ENCODE peak calls at places on chromosomes 5 and 9, in seven cellular contexts. One of them, this sample, is unnamed.

GRCh38 chr5:98769006-98769255 is 4.5 kb upstream of the RGMB start:
- DNase-seq in CD8-positive, alpha-beta memory T cell: peak; percentile 21
- DNase-seq in adrenal gland: no peak
- DNase-seq in lower lobe of right lung: peak; percentile 56
- DNase-seq in heart left ventricle: no peak
- DNase-seq in effector memory CD4-positive, alpha-beta T cell: no peak
- DNase-seq in esophagus squamous epithelium: no peak
- DNase-seq in this sample: peak; percentile 63

GRCh38 chr5:132445640-132445923 is 45.0 kb downstream of the IRF1 start:
- DNase-seq in CD8-positive, alpha-beta memory T cell: no peak
- DNase-seq in adrenal gland: no peak
- DNase-seq in lower lobe of right lung: no peak
- DNase-seq in heart left ventricle: no peak
- DNase-seq in effector memory CD4-positive, alpha-beta T cell: no peak
- DNase-seq in esophagus squamous epithelium: no peak
- DNase-seq in this sample: no peak

GRCh38 chr5:116848974-116849586 is 274.5 kb upstream of the SEMA6A start:
- DNase-seq in CD8-positive, alpha-beta memory T cell: no peak
- DNase-seq in adrenal gland: no peak
- DNase-seq in lower lobe of right lung: no peak
- DNase-seq in heart left ventricle: no peak
- DNase-seq in effector memory CD4-positive, alpha-beta T cell: no peak
- DNase-seq in esophagus squamous epithelium: no peak
- DNase-seq in this sample: peak; percentile 32

GRCh38 chr9:130872058-130872453 is 24.6 kb downstream of the QRFP start:
- DNase-seq in CD8-positive, alpha-beta memory T cell: no peak
- DNase-seq in adrenal gland: no peak
- DNase-seq in lower lobe of right lung: no peak
- DNase-seq in heart left ventricle: no peak
- DNase-seq in effector memory CD4-positive, alpha-beta T cell: no peak
- DNase-seq in esophagus squamous epithelium: no peak
- DNase-seq in this sample: no peak

GRCh38 chr5:1658665-1659064 is 134.9 kb upstream of the LPCAT1 start:
- DNase-seq in CD8-positive, alpha-beta memory T cell: no peak
- DNase-seq in adrenal gland: no peak
- DNase-seq in lower lobe of right lung: no peak
- DNase-seq in heart left ventricle: no peak
- DNase-seq in effector memory CD4-positive, alpha-beta T cell: no peak
- DNase-seq in esophagus squamous epithelium: no peak
- DNase-seq in this sample: no peak

GRCh38 chr5:163460562-163461176 is at the start of gene HMMR:
- DNase-seq in CD8-positive, alpha-beta memory T cell: no peak
- DNase-seq in adrenal gland: no peak
- DNase-seq in lower lobe of right lung: no peak
- DNase-seq in heart left ventricle: no peak
- DNase-seq in effector memory CD4-positive, alpha-beta T cell: no peak
- DNase-seq in esophagus squamous epithelium: no peak
- DNase-seq in this sample: peak; percentile 60

GRCh38 chr5:58259685-58260152 is 200.2 kb downstream of the PLK2 start:
- DNase-seq in CD8-positive, alpha-beta memory T cell: no peak
- DNase-seq in adrenal gland: no peak
- DNase-seq in lower lobe of right lung: no peak
- DNase-seq in heart left ventricle: no peak
- DNase-seq in effector memory CD4-positive, alpha-beta T cell: no peak
- DNase-seq in esophagus squamous epithelium: no peak
- DNase-seq in this sample: peak; percentile 64

GRCh38 chr5:40879163-40879942 is 29.9 kb upstream of the C7 start:
- DNase-seq in CD8-positive, alpha-beta memory T cell: no peak
- DNase-seq in adrenal gland: no peak
- DNase-seq in lower lobe of right lung: no peak
- DNase-seq in heart left ventricle: no peak
- DNase-seq in effector memory CD4-positive, alpha-beta T cell: no peak
- DNase-seq in esophagus squamous epithelium: no peak
- DNase-seq in this sample: peak; percentile 48

GRCh38 chr5:174145821-174146220 is 100.3 kb downstream of the NSG2 start:
- DNase-seq in CD8-positive, alpha-beta memory T cell: no peak
- DNase-seq in adrenal gland: peak; percentile 68
- DNase-seq in lower lobe of right lung: no peak
- DNase-seq in heart left ventricle: no peak
- DNase-seq in effector memory CD4-positive, alpha-beta T cell: no peak
- DNase-seq in esophagus squamous epithelium: no peak
- DNase-seq in this sample: peak; percentile 8

GRCh38 chr5:37811866-37812265 is 28.0 kb downstream of the GDNF start:
- DNase-seq in CD8-positive, alpha-beta memory T cell: no peak
- DNase-seq in adrenal gland: no peak
- DNase-seq in lower lobe of right lung: no peak
- DNase-seq in heart left ventricle: no peak
- DNase-seq in effector memory CD4-positive, alpha-beta T cell: no peak
- DNase-seq in esophagus squamous epithelium: no peak
- DNase-seq in this sample: no peak

GRCh38 chr9:89149726-89150125 is 28.9 kb downstream of the SHC3 start:
- DNase-seq in CD8-positive, alpha-beta memory T cell: no peak
- DNase-seq in adrenal gland: no peak
- DNase-seq in lower lobe of right lung: no peak
- DNase-seq in heart left ventricle: no peak
- DNase-seq in effector memory CD4-positive, alpha-beta T cell: no peak
- DNase-seq in esophagus squamous epithelium: no peak
- DNase-seq in this sample: no peak

GRCh38 chr9:89154651-89155336 is 23.8 kb downstream of the SHC3 start:
- DNase-seq in CD8-positive, alpha-beta memory T cell: no peak
- DNase-seq in adrenal gland: no peak
- DNase-seq in lower lobe of right lung: no peak
- DNase-seq in heart left ventricle: no peak
- DNase-seq in effector memory CD4-positive, alpha-beta T cell: no peak
- DNase-seq in esophagus squamous epithelium: no peak
- DNase-seq in this sample: peak; percentile 83

GRCh38 chr9:89154218-89154617 is 24.4 kb downstream of the SHC3 start:
- DNase-seq in CD8-positive, alpha-beta memory T cell: no peak
- DNase-seq in adrenal gland: no peak
- DNase-seq in lower lobe of right lung: no peak
- DNase-seq in heart left ventricle: no peak
- DNase-seq in effector memory CD4-positive, alpha-beta T cell: no peak
- DNase-seq in esophagus squamous epithelium: no peak
- DNase-seq in this sample: no peak

GRCh38 chr9:89153618-89154017 is 25.0 kb downstream of the SHC3 start:
- DNase-seq in CD8-positive, alpha-beta memory T cell: no peak
- DNase-seq in adrenal gland: peak; percentile 83
- DNase-seq in lower lobe of right lung: no peak
- DNase-seq in heart left ventricle: no peak
- DNase-seq in effector memory CD4-positive, alpha-beta T cell: no peak
- DNase-seq in esophagus squamous epithelium: no peak
- DNase-seq in this sample: no peak

DNA sequence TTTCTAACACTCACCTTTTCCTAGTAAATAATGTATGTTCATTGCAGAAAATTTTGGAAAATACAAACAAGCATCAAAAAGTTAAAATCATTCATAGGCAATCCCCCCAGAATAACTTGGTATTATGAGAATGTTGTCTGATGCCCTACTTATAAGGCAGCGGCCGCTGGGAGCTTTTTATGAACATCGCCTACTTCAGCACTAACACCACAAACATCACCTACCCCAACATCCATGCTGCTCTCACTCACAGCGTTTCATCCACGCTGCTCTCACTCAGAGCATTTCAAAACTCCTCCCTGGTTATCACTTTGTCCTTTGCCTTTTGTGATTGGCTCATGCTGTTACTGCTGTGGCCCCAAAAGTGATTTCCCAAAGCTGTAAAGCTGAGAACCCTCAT is 25.4 kb downstream of the SHC3 start:
- DNase-seq in CD8-positive, alpha-beta memory T cell: no peak
- DNase-seq in adrenal gland: no peak
- DNase-seq in lower lobe of right lung: no peak
- DNase-seq in heart left ventricle: no peak
- DNase-seq in effector memory CD4-positive, alpha-beta T cell: no peak
- DNase-seq in esophagus squamous epithelium: no peak
- DNase-seq in this sample: no peak
- H3K4me3 ChIP-seq in CD8-positive, alpha-beta memory T cell: no peak overlapping the region
- H3K4me3 ChIP-seq in adrenal gland: no peak overlapping the region
- H3K4me3 ChIP-seq in lower lobe of right lung: no peak overlapping the region
- H3K4me3 ChIP-seq in heart left ventricle: no peak overlapping the region
- H3K4me3 ChIP-seq in effector memory CD4-positive, alpha-beta T cell: no peak overlapping the region
- H3K4me3 ChIP-seq in esophagus squamous epithelium: no peak overlapping the region
- H3K4me3 ChIP-seq in this sample: no peak overlapping the region

GRCh38 chr5:36153727-36154126 is 1.8 kb downstream of the SKP2 start:
- DNase-seq in CD8-positive, alpha-beta memory T cell: no peak
- DNase-seq in adrenal gland: no peak
- DNase-seq in lower lobe of right lung: no peak
- DNase-seq in heart left ventricle: no peak
- DNase-seq in effector memory CD4-positive, alpha-beta T cell: no peak
- DNase-seq in esophagus squamous epithelium: no peak
- DNase-seq in this sample: no peak

GRCh38 chr5:36151434-36152323 is at the start of the genes LMBRD2 and SKP2:
- DNase-seq in CD8-positive, alpha-beta memory T cell: peak; percentile 96
- DNase-seq in adrenal gland: peak; percentile 99
- DNase-seq in lower lobe of right lung: peak; percentile 99
- DNase-seq in heart left ventricle: peak; percentile 98
- DNase-seq in effector memory CD4-positive, alpha-beta T cell: peak; percentile 96
- DNase-seq in esophagus squamous epithelium: peak; percentile 92
- DNase-seq in this sample: peak; percentile 99

GRCh38 chr5:36153299-36153677 is 1.4 kb downstream of the SKP2 start:
- DNase-seq in CD8-positive, alpha-beta memory T cell: no peak
- DNase-seq in adrenal gland: no peak
- DNase-seq in lower lobe of right lung: no peak
- DNase-seq in heart left ventricle: no peak
- DNase-seq in effector memory CD4-positive, alpha-beta T cell: no peak
- DNase-seq in esophagus squamous epithelium: no peak
- DNase-seq in this sample: no peak

GRCh38 chr5:36150676-36151433 is 832 bp downstream of the LMBRD2 start:
- DNase-seq in CD8-positive, alpha-beta memory T cell: peak; percentile 19
- DNase-seq in adrenal gland: peak; percentile 78
- DNase-seq in lower lobe of right lung: peak; percentile 59
- DNase-seq in heart left ventricle: peak; percentile 26
- DNase-seq in effector memory CD4-positive, alpha-beta T cell: peak; percentile 10
- DNase-seq in esophagus squamous epithelium: no peak
- DNase-seq in this sample: peak; percentile 47

DNA sequence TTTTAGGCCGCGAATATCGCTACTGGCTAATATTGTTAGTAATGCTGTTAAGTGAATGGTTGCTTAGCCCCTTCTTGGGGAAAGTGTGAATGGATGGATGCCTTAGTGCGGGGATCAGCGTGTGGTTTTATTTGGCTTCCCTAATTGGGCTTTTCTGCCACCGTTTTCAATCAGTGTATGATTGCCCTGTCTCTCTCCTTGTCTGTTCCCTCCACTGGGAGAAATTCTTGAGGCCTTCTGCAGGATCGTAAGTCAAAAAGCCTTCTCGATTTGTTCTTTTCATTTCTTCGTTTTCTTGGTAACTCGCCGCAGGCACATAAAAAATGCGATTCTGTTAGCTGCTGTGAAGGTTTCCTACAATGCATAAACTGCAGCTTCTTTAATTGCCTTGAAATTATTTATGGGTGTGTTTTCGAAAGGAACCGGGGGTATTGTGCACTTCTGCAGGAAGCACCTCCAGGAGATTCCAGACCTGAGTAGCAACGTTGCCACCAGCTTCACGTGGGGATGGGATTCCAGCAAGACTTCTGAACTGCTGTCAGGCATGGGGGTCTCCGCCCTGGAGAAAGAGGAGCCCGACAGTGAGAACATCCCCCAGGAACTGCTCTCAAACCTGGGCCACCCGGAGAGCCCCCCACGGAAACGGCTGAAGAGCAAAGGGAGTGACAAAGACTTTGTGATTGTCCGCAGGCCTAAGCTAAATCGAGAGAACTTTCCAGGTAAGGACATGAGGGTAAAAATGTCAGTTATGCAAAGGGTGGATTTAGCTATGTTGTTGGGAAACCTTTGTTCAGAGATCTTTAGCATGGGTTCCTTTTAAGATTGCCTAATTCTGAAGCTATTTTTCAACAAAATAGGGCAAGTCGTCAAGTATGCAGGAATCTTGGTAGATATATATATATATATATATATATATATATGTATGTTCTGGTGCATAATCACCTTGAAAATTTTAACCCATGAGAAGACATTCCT is 700 bp downstream of the SKP2 start:
- DNase-seq in CD8-positive, alpha-beta memory T cell: no peak
- DNase-seq in adrenal gland: no peak
- DNase-seq in lower lobe of right lung: no peak
- DNase-seq in heart left ventricle: no peak
- DNase-seq in effector memory CD4-positive, alpha-beta T cell: no peak
- DNase-seq in esophagus squamous epithelium: no peak
- DNase-seq in this sample: peak; percentile 35
- H3K27ac ChIP-seq in CD8-positive, alpha-beta memory T cell: peak overlapping the region; percentile 76
- H3K27ac ChIP-seq in adrenal gland: no peak overlapping the region
- H3K27ac ChIP-seq in lower lobe of right lung: peak overlapping the region; percentile 82
- H3K27ac ChIP-seq in heart left ventricle: peak overlapping the region; percentile 90
- H3K27ac ChIP-seq in effector memory CD4-positive, alpha-beta T cell: peak overlapping the region; percentile 55
- H3K27ac ChIP-seq in esophagus squamous epithelium: peak overlapping the region; percentile 92
- H3K27ac ChIP-seq in this sample: peak overlapping the region; percentile 81

DNA sequence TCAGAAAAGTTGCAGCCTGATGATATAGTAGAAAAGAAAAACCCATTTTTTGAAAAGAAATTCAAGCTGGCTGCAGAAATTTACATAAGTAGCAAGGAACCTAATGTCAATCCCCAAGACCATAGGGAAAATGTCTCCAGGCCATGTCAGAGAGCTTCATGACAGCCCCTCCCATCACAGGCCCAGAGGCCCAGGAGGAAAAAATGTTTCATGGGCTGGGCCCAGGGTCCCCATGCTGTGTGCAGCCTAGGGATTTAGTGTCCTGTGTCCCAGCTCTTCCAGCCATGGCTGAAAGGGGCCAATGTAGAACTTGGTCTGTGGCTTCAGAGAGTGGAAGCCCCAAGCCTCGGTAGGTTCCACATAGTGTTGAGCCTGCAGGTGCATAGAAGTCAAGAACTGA is 220.3 kb downstream of the CSNK1G3 start:
- DNase-seq in CD8-positive, alpha-beta memory T cell: no peak
- DNase-seq in adrenal gland: no peak
- DNase-seq in lower lobe of right lung: no peak
- DNase-seq in heart left ventricle: no peak
- DNase-seq in effector memory CD4-positive, alpha-beta T cell: no peak
- DNase-seq in esophagus squamous epithelium: no peak
- DNase-seq in this sample: no peak
- H3K9me3 ChIP-seq in CD8-positive, alpha-beta memory T cell: no peaks in the 10 kb centered on the region
- H3K9me3 ChIP-seq in adrenal gland: no peaks in the 10 kb centered on the region
- H3K9me3 ChIP-seq in lower lobe of right lung: peaks cover 16% of the 10 kb centered on the region
- H3K9me3 ChIP-seq in heart left ventricle: peaks cover 7% of the 10 kb centered on the region
- H3K9me3 ChIP-seq in effector memory CD4-positive, alpha-beta T cell: peaks cover 5% of the 10 kb centered on the region
- H3K9me3 ChIP-seq in esophagus squamous epithelium: no peaks in the 10 kb centered on the region
- H3K9me3 ChIP-seq in this sample: no peaks in the 10 kb centered on the region

GRCh38 chr9:93960221-93960970 is 5.2 kb upstream of the BARX1 start:
- DNase-seq in CD8-positive, alpha-beta memory T cell: no peak
- DNase-seq in adrenal gland: no peak
- DNase-seq in lower lobe of right lung: no peak
- DNase-seq in heart left ventricle: no peak
- DNase-seq in effector memory CD4-positive, alpha-beta T cell: no peak
- DNase-seq in esophagus squamous epithelium: no peak
- DNase-seq in this sample: no peak

GRCh38 chr9:93956183-93956784 is 1.1 kb upstream of the BARX1 start:
- DNase-seq in CD8-positive, alpha-beta memory T cell: no peak
- DNase-seq in adrenal gland: no peak
- DNase-seq in lower lobe of right lung: no peak
- DNase-seq in heart left ventricle: no peak
- DNase-seq in effector memory CD4-positive, alpha-beta T cell: no peak
- DNase-seq in esophagus squamous epithelium: no peak
- DNase-seq in this sample: no peak

GRCh38 chr9:93958875-93959682 is 3.9 kb upstream of the BARX1 start:
- DNase-seq in CD8-positive, alpha-beta memory T cell: no peak
- DNase-seq in adrenal gland: no peak
- DNase-seq in lower lobe of right lung: no peak
- DNase-seq in heart left ventricle: no peak
- DNase-seq in effector memory CD4-positive, alpha-beta T cell: no peak
- DNase-seq in esophagus squamous epithelium: no peak
- DNase-seq in this sample: no peak

GRCh38 chr9:93959739-93960154 is 4.6 kb upstream of the BARX1 start:
- DNase-seq in CD8-positive, alpha-beta memory T cell: no peak
- DNase-seq in adrenal gland: no peak
- DNase-seq in lower lobe of right lung: no peak
- DNase-seq in heart left ventricle: no peak
- DNase-seq in effector memory CD4-positive, alpha-beta T cell: no peak
- DNase-seq in esophagus squamous epithelium: no peak
- DNase-seq in this sample: no peak

GRCh38 chr9:93958121-93958874 is 3.1 kb upstream of the BARX1 start:
- DNase-seq in CD8-positive, alpha-beta memory T cell: no peak
- DNase-seq in adrenal gland: no peak
- DNase-seq in lower lobe of right lung: no peak
- DNase-seq in heart left ventricle: no peak
- DNase-seq in effector memory CD4-positive, alpha-beta T cell: no peak
- DNase-seq in esophagus squamous epithelium: no peak
- DNase-seq in this sample: no peak
- H3K4me3 ChIP-seq in CD8-positive, alpha-beta memory T cell: no peak overlapping the region
- H3K4me3 ChIP-seq in adrenal gland: no peak overlapping the region
- H3K4me3 ChIP-seq in lower lobe of right lung: peak overlapping the region; percentile 30
- H3K4me3 ChIP-seq in heart left ventricle: peak overlapping the region; percentile 6
- H3K4me3 ChIP-seq in effector memory CD4-positive, alpha-beta T cell: peak overlapping the region; percentile 45
- H3K4me3 ChIP-seq in esophagus squamous epithelium: no peak overlapping the region
- H3K4me3 ChIP-seq in this sample: peak overlapping the region; percentile 10